ENCODE peak calls at places on chromosomes 2 and 18, in eight cellular contexts. A is fibroblast of mammary gland; R is CD4-positive, alpha-beta T cell; N is psoas muscle; V is neural crest cell; K is right atrium auricular region; J is colonic mucosa; E is natural killer cell. I is an unnamed sample.

GRCh38 chr2:105235388-105236059 is 6.0 kb upstream of the GPR45 start:
- DNase-seq in K (peak; percentile 76), J (peak; percentile 84), E (peak; percentile 37), R (peak; percentile 30), N (peak; percentile 73), A (peak; percentile 78), V (peak; percentile 83), I (peak; percentile 59)

GRCh38 chr18:33820517-33821368 is 242.7 kb downstream of the ASXL3 start:
- DNase-seq in R (no peak), E (no peak), N (no peak), J (peak; percentile 57), V (peak; percentile 38), A (peak; percentile 31), K (no peak), I (peak; percentile 38)

GRCh38 chr18:725641-726040 is 13.2 kb upstream of the ENOSF1 start:
- DNase-seq in J (no peak), K (no peak), N (no peak), E (no peak), R (no peak), V (no peak), A (no peak), I (no peak)

GRCh38 chr2:58553937-58554336 is 312.8 kb upstream of the FANCL start:
- DNase-seq in V (no peak), E (no peak), K (no peak), J (no peak), R (no peak), A (peak; percentile 5), N (no peak), I (no peak)

GRCh38 chr2:220894069-220894468 is 678.0 kb downstream of the EPHA4 start:
- DNase-seq in K (no peak), E (no peak), V (no peak), A (peak; percentile 1), J (no peak), N (no peak), R (no peak), I (no peak)

GRCh38 chr2:62266433-62267038 is 70.6 kb downstream of the B3GNT2 start:
- DNase-seq in V (no peak), E (no peak), K (no peak), R (no peak), J (no peak), N (no peak), A (peak; percentile 87), I (no peak)

GRCh38 chr2:73091164-73091563 is 19.7 kb upstream of the SFXN5 start:
- DNase-seq in K (no peak), E (no peak), J (no peak), N (no peak), V (no peak), R (no peak), A (no peak), I (no peak)

GRCh38 chr2:100941646-100942240 is 60.3 kb upstream of the RPL31 start:
- DNase-seq in A (peak; percentile 66), N (no peak), E (no peak), J (no peak), V (no peak), R (no peak), K (no peak), I (no peak)

GRCh38 chr2:207078186-207078798 is 87.5 kb downstream of the KLF7 start:
- DNase-seq in V (no peak), J (no peak), A (no peak), R (no peak), E (no peak), K (no peak), N (no peak), I (no peak)

GRCh38 chr2:2010266-2010665 is 266.0 kb upstream of the PXDN start:
- DNase-seq in V (no peak), K (no peak), J (no peak), R (no peak), A (no peak), N (no peak), E (no peak), I (no peak)

GRCh38 chr2:31137211-31138036 is 816 bp downstream of the GALNT14 start:
- DNase-seq in J (no peak), K (peak; percentile 34), R (no peak), E (no peak), A (peak; percentile 5), V (no peak), N (no peak), I (peak; percentile 15)

GRCh38 chr2:20839052-20839451 is 16.2 kb upstream of the LDAH start:
- DNase-seq in E (no peak), R (no peak), V (no peak), K (no peak), A (no peak), J (no peak), N (no peak), I (no peak)

GRCh38 chr18:79552696-79553095 is 126.9 kb upstream of the CTDP1 start:
- DNase-seq in E (no peak), J (no peak), V (no peak), R (no peak), A (no peak), K (no peak), N (no peak), I (no peak)

GRCh38 chr2:603427-603826 is 73.8 kb downstream of the TMEM18 start:
- DNase-seq in J (no peak), V (no peak), A (no peak), N (no peak), E (no peak), K (no peak), R (no peak), I (no peak)

GRCh38 chr18:77486985-77487384 is 237.3 kb downstream of the GALR1 start:
- DNase-seq in A (peak; percentile 72), R (no peak), N (no peak), J (no peak), V (no peak), K (no peak), E (no peak), I (no peak)

GRCh38 chr2:101946372-101946771 is 45.4 kb upstream of the IL1R2 start:
- DNase-seq in N (no peak), E (no peak), J (no peak), R (no peak), K (no peak), A (no peak), V (no peak), I (no peak)

GRCh38 chr2:71759056-71759455 is 305.7 kb downstream of the DYSF start:
- DNase-seq in K (no peak), V (no peak), E (no peak), R (no peak), A (no peak), N (no peak), J (no peak), I (no peak)

GRCh38 chr2:188522517-188522916 is 230.8 kb downstream of the GULP1 start:
- DNase-seq in N (no peak), A (peak; percentile 54), J (no peak), R (no peak), V (no peak), K (no peak), E (no peak), I (no peak)

GRCh38 chr2:98269830-98270229 is 76.4 kb upstream of the CNGA3 start:
- DNase-seq in R (no peak), E (no peak), A (peak; percentile 3), N (no peak), J (no peak), K (no peak), V (no peak), I (no peak)

GRCh38 chr2:98263362-98263761 is 82.9 kb upstream of the CNGA3 start:
- DNase-seq in K (no peak), R (no peak), N (no peak), V (no peak), A (no peak), J (no peak), E (no peak), I (no peak)

GRCh38 chr2:98269274-98269673 is 77.0 kb upstream of the CNGA3 start:
- DNase-seq in K (no peak), E (no peak), J (peak; percentile 61), V (peak; percentile 55), N (no peak), A (peak; percentile 62), R (no peak), I (no peak)
- TF ChIP-seq CTCF in K (peak; percentile 72), E (peak; percentile 31), J (peak; percentile 80), V (peak; percentile 81), N (peak; percentile 66), A (peak; percentile 89), R (peak; percentile 17), I (peak; percentile 68)

GRCh38 chr2:70477473-70477872 is 76.2 kb downstream of the TGFA start:
- DNase-seq in V (no peak), R (no peak), E (no peak), A (no peak), J (peak; percentile 37), N (no peak), K (no peak), I (no peak)
- TF ChIP-seq CTCF in V (no peak), R (no peak), E (no peak), A (no peak), J (no peak), N (no peak), K (no peak), I (no peak)

DNA sequence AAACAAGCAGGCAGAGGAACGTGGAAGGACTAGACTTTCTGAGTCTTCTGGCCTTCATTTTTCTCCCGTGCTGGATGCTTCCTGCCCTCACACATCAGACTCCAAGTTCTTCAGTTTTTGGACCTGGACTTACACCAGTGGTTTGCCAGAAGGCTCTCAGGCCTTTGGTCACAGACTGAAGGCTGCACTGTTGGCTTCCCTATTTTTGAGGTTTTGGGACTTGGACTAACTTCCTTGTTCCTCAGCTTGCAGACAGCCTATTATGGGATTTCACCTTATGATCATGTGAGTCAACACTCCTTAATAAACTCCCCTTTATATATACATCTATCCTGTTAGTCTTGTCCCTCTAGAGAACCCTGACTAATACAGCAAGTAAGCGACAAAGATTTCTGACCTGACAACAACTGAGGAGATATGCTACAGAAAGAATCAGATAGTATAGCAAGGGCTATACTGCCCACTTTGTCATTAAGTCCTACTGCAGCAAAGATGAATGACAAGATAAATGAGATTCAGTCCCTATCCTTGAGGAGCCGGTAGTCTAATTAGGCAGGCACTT is 7.2 kb downstream of the CDC42EP3 start:
- DNase-seq in R (no peak), J (no peak), V (no peak), K (no peak), N (no peak), A (no peak), E (no peak), I (no peak)
- TF ChIP-seq CTCF in R (no peak), J (no peak), V (no peak), K (no peak), N (no peak), A (no peak), E (no peak), I (no peak)

DNA sequence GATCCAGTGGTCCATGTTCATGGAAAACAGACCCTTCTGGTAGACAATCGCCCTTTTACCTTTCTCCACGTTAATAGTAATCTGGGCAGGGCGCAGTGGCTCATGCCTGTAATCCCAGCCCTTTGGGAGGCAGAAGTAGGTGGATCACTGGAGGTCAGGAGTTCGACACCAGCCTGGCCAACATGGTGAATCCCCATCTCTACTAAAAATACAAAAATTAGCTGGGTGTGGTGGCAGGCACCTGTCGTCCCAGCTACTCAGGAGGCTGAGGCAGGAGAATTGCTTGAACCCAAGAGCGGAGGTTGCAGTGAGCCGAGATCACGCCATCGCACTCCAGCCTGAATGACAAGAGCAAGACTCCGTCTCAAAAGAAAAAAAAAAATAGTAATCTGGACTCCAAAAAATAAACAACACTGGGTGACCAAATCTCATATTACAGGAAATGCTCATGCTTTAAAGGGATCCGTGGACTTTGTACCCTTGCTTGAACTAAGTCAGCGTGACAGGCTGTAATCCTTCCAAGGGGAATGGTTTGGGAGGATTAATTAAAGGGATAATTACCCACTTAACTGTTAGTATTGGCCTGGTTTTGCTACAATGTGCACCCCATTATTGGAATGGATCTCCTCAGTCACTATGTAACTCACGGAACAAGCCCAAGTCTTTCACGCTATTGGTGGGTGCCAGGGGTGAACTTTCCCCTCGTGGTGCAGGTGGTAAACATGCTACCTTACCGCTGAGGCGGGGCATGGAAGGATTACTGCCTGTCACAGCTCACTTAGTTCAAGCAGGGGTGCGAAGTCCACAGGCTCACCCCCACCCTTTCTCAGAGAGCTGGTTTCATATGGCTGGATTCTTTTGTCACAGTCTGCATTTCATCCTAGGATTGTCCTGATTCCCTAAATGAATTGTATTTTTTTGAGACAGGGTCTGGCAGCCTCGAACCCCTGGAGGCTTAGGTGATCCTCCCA is 36.7 kb downstream of the PROC start:
- DNase-seq in A (no peak), K (no peak), J (peak; percentile 87), R (no peak), N (no peak), V (no peak), E (no peak), I (no peak)
- TF ChIP-seq CTCF in A (no peak), K (no peak), J (no peak), R (no peak), N (no peak), V (no peak), E (no peak), I (no peak)

I was measured in progenitor cell of endocrine pancreas.